ENCODE peak calls at places on chromosomes 7 and 10, in five cellular contexts. M, N, A, Q and G are unnamed samples.

GRCh38 chr7:35828817-35829216 is 28.0 kb downstream of the SEPTIN7 start:
- DNase-seq in M (no peak), N (no peak), A (no peak), Q (no peak), G (no peak)

GRCh38 chr7:28958946-28959417 is 852 bp upstream of the TRIL start:
- DNase-seq in M (no peak), N (no peak), A (no peak), Q (no peak), G (no peak)

GRCh38 chr10:127922675-127923366 is 15.9 kb downstream of the PTPRE start:
- DNase-seq in M (no peak), N (no peak), A (peak; percentile 9), Q (no peak), G (no peak)

GRCh38 chr10:12720217-12720981 is 281.1 kb downstream of the CCDC3 start:
- DNase-seq in M (no peak), N (peak; percentile 86), A (peak; percentile 76), Q (no peak), G (peak; percentile 40)

GRCh38 chr10:88110822-88111221 is 247.4 kb downstream of the PTEN start:
- DNase-seq in M (no peak), N (no peak), A (no peak), Q (no peak), G (no peak)

GRCh38 chr10:34653530-34653929 is 161.6 kb downstream of the PARD3 start:
- DNase-seq in M (no peak), N (no peak), A (no peak), Q (no peak), G (no peak)

GRCh38 chr10:114708717-114709352 is 50.8 kb upstream of the ABLIM1 start:
- DNase-seq in M (no peak), N (no peak), A (peak; percentile 13), Q (no peak), G (no peak)

GRCh38 chr7:41711283-41712064 is 8.6 kb upstream of the INHBA start:
- DNase-seq in M (no peak), N (no peak), A (peak; percentile 4), Q (peak; percentile 82), G (peak; percentile 6)

GRCh38 chr7:54788664-54789063 is 29.7 kb upstream of the SEC61G start:
- DNase-seq in M (no peak), N (no peak), A (peak; percentile 53), Q (no peak), G (peak; percentile 90)

GRCh38 chr7:14191686-14192098 is 202.2 kb upstream of the ETV1 start:
- DNase-seq in M (no peak), N (no peak), A (no peak), Q (no peak), G (no peak)

GRCh38 chr7:150428671-150429451 is 21.6 kb upstream of the GIMAP8 start:
- DNase-seq in M (no peak), N (no peak), A (no peak), Q (peak; percentile 49), G (no peak)

GRCh38 chr10:97365761-97366351 is 31.3 kb upstream of the FRAT2 start:
- DNase-seq in M (peak; percentile 87), N (no peak), A (no peak), Q (no peak), G (no peak)

GRCh38 chr10:91043173-91043910 is 122.5 kb upstream of the ANKRD1 start:
- DNase-seq in M (no peak), N (no peak), A (peak; percentile 51), Q (no peak), G (peak; percentile 31)

GRCh38 chr7:143303733-143304132 is 12.2 kb upstream of the CLCN1 start:
- DNase-seq in M (no peak), N (no peak), A (no peak), Q (no peak), G (no peak)

GRCh38 chr7:151517601-151518104 is 2.0 kb downstream of the RHEB start:
- DNase-seq in M (no peak), N (no peak), A (no peak), Q (no peak), G (no peak)

GRCh38 chr7:135884495-135885237 is 92.5 kb downstream of the MTPN start:
- DNase-seq in M (no peak), N (no peak), A (no peak), Q (no peak), G (no peak)

GRCh38 chr7:140200102-140200989 is 23.6 kb upstream of the KDM7A start:
- DNase-seq in M (no peak), N (peak; percentile 33), A (peak; percentile 47), Q (no peak), G (no peak)

GRCh38 chr7:28804990-28805389 is 153.1 kb downstream of the TRIL start:
- DNase-seq in M (no peak), N (no peak), A (no peak), Q (no peak), G (no peak)

GRCh38 chr10:21042536-21042935 is 145.4 kb upstream of the NEBL start:
- DNase-seq in M (no peak), N (no peak), A (no peak), Q (no peak), G (no peak)

GRCh38 chr10:5589963-5590511 is 65.3 kb downstream of the CALML3 start:
- DNase-seq in M (peak; percentile 19), N (no peak), A (no peak), Q (no peak), G (no peak)

GRCh38 chr10:13001041-13001886 is at the start of gene CCDC3:
- DNase-seq in M (no peak), N (no peak), A (no peak), Q (peak; percentile 77), G (no peak)

GRCh38 chr7:86814980-86815379 is 171.3 kb downstream of the GRM3 start:
- DNase-seq in M (no peak), N (no peak), A (peak; percentile 20), Q (no peak), G (peak; percentile 3)

GRCh38 chr7:1706721-1707613 is 36.9 kb downstream of the ELFN1 start:
- DNase-seq in M (peak; percentile 68), N (no peak), A (no peak), Q (peak; percentile 42), G (no peak)

GRCh38 chr10:119250641-119251314 is 43.4 kb downstream of the GRK5 start:
- DNase-seq in M (peak; percentile 17), N (no peak), A (no peak), Q (no peak), G (peak; percentile 56)

GRCh38 chr7:99079104-99079503 is 64.8 kb downstream of the SMURF1 start:
- DNase-seq in M (no peak), N (no peak), A (no peak), Q (no peak), G (no peak)

GRCh38 chr7:44595934-44596635 is 10.3 kb upstream of the OGDH start:
- DNase-seq in M (no peak), N (no peak), A (no peak), Q (no peak), G (no peak)

GRCh38 chr7:30476401-30477145 is 2.0 kb downstream of the NOD1 start:
- DNase-seq in M (no peak), N (no peak), A (no peak), Q (peak; percentile 17), G (no peak)

GRCh38 chr10:99917963-99918825 is 91.6 kb downstream of the DNMBP start:
- DNase-seq in M (no peak), N (no peak), A (no peak), Q (peak; percentile 75), G (no peak)

GRCh38 chr10:77073066-77073960 is 564.3 kb downstream of the KCNMA1 start:
- DNase-seq in M (no peak), N (peak; percentile 47), A (no peak), Q (no peak), G (no peak)

GRCh38 chr7:137454169-137455166 is 110.9 kb upstream of the PTN start:
- DNase-seq in M (no peak), N (no peak), A (peak; percentile 24), Q (no peak), G (peak; percentile 5)

GRCh38 chr7:39720586-39720985 is 97.2 kb downstream of the RALA start:
- DNase-seq in M (no peak), N (no peak), A (peak; percentile 20), Q (no peak), G (no peak)

GRCh38 chr7:39727614-39728013 is 104.2 kb downstream of the RALA start:
- DNase-seq in M (no peak), N (no peak), A (no peak), Q (no peak), G (no peak)

GRCh38 chr7:39721345-39721744 is 98.0 kb downstream of the RALA start:
- DNase-seq in M (no peak), N (no peak), A (no peak), Q (no peak), G (no peak)

GRCh38 chr7:39721919-39722597 is 98.7 kb downstream of the RALA start:
- DNase-seq in M (no peak), N (no peak), A (no peak), Q (no peak), G (no peak)
- TF ChIP-seq POLR2A in M (no peak), N (no peak), A (no peak), Q (no peak), G (no peak)

DNA sequence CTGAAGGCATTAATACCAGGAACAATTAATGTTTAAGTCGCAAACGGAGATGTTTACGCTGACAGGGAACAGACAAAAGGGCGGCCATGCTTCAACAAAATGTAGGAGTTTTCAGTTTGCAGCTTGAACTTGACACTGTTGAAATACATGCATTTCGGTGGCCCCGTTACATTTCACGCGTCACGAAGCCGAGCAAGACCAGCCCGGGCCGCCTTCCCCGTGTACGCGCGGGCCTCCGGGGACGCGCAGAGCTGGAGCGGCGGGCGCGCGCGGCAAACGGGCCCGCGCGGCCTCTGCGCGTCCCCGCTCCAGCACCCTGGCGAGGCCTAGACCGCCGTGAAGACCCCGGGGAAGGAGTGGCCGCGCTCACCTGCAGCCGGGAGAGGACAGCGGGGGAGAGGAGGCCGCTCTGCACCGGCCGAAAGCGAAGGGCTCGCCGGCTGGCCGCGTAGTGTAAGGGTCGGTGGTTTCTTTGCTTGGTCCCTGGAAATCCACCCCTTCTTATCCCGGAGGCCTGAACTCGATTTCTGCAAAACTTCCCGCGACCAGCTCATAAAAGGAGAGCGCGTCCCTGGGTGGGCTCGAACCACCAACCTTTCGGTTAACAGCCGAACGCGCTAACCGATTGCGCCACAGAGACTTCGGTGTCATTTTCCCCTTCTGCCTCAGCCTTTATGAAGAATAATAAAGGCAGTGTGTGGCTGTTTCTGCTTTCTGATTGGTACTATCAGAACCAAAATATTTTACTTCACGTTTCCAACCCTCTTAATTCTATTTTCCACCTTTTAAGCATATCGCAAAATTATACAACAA is 11.3 kb upstream of the EBLN1 start:
- DNase-seq in M (peak; percentile 94), N (peak; percentile 85), A (peak; percentile 80), Q (peak; percentile 95), G (peak; percentile 94)
- TF ChIP-seq POLR2A in M (no peak), N (no peak), A (no peak), Q (no peak), G (peak; percentile 60)

GRCh38 chr10:123478112-123478511 is 188.0 kb upstream of the GPR26 start:
- DNase-seq in M (no peak), N (no peak), A (no peak), Q (no peak), G (no peak)

GRCh38 chr10:123475466-123475865 is 190.7 kb upstream of the GPR26 start:
- DNase-seq in M (no peak), N (no peak), A (peak; percentile 5), Q (no peak), G (peak; percentile 67)

GRCh38 chr10:123474700-123475099 is 191.5 kb upstream of the GPR26 start:
- DNase-seq in M (no peak), N (no peak), A (no peak), Q (no peak), G (no peak)

GRCh38 chr10:123470570-123470969 is 195.6 kb upstream of the GPR26 start:
- DNase-seq in M (no peak), N (no peak), A (no peak), Q (no peak), G (no peak)

GRCh38 chr10:123472606-123473005 is 193.5 kb upstream of the GPR26 start:
- DNase-seq in M (no peak), N (no peak), A (no peak), Q (peak; percentile 67), G (no peak)
- TF ChIP-seq POLR2A in M (no peak), N (no peak), A (no peak), Q (no peak), G (no peak)

GRCh38 chr10:104308439-104308903 is 29.8 kb downstream of the ITPRIP start:
- DNase-seq in M (no peak), N (no peak), A (no peak), Q (no peak), G (no peak)
- TF ChIP-seq POLR2A in M (no peak), N (no peak), A (no peak), Q (no peak), G (no peak)